ENCODE peak calls at places on chromosomes 6 and 20, in ten cellular contexts. L, A, T, S, H, B, F, N, M and W are unnamed samples.

GRCh38 chr20:36463212-36464061 is 77.9 kb upstream of the MYL9 start:
- DNase-seq in T (no peak), L (no peak), A (no peak), M (no peak), S (no peak), H (no peak), F (no peak), N (peak), B (no peak), W (no peak)

GRCh38 chr6:134295953-134296553 is 21.9 kb downstream of the SGK1 start:
- DNase-seq in L (peak), S (peak), A (peak), B (peak), T (no peak), F (no peak), N (peak), H (no peak), M (no peak), W (no peak)

GRCh38 chr6:140921366-140922226 is 1211.1 kb upstream of the GJE1 start:
- DNase-seq in T (no peak), F (no peak), S (peak), H (no peak), N (no peak), A (peak), B (peak), M (no peak), L (peak), W (no peak)

GRCh38 chr6:148869589-148869988 is 122.8 kb downstream of the UST start:
- DNase-seq in M (no peak), N (no peak), B (peak), L (no peak), A (peak), S (peak), F (no peak), T (no peak), H (no peak), W (no peak)

GRCh38 chr6:12508553-12508952 is 208.0 kb upstream of the PHACTR1 start:
- DNase-seq in A (no peak), M (no peak), H (no peak), L (no peak), S (no peak), F (no peak), T (no peak), B (no peak), N (no peak), W (no peak)

GRCh38 chr6:157911278-157911677 is 70.4 kb upstream of the SYNJ2 start:
- DNase-seq in N (no peak), L (no peak), H (no peak), M (no peak), T (no peak), S (no peak), F (no peak), B (no peak), A (no peak), W (no peak)

GRCh38 chr6:161414800-161415199 is 140.9 kb upstream of the AGPAT4 start:
- DNase-seq in T (no peak), F (no peak), M (no peak), L (no peak), N (no peak), S (no peak), B (no peak), A (no peak), H (no peak), W (no peak)

GRCh38 chr6:72272958-72273357 is 348.9 kb upstream of the KCNQ5 start:
- DNase-seq in H (no peak), L (no peak), S (peak), F (no peak), M (no peak), A (no peak), N (no peak), T (no peak), B (peak), W (no peak)

GRCh38 chr6:30890646-30891449 is 6.5 kb downstream of the DDR1 start:
- DNase-seq in T (no peak), N (no peak), A (no peak), F (no peak), H (no peak), M (no peak), L (no peak), S (no peak), B (no peak), W (no peak)

DNA sequence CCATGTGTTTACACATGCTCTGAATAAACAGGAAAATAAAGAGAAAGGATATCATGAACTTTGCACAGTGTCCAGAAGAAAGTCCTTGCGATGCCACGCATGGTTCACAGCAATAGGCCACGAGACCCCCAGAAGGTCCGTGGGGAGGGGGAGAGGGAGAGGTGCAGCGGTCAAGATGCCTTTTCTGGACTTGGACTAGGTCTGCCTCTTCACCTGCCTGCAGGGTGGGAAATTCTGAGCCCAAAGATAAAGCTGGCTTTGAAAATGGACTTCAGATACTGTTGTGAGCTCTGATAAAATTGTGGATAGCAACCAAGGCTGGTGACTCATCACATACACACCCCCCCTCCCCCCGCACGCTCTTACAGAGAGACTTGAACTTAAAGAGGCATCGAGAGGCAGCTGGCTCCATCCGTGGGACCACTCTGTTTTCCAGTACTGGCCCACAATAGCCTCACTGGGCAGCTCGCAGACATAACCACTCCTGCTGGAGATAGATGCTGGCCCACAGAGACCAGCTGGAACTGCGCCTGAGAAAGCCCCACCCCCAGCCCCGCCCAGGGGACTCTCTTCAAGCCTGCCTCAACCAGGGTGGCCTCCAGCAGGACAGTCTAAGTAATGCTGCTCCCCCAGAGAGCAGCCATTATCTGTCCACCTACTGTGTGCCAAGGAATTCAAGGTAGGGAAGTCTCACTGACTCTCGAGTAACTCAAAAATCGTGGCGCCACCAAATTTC is 21.2 kb upstream of the NFATC2 start:
- DNase-seq in H (peak), M (peak), L (peak), S (peak), N (peak), F (no peak), A (peak), T (peak), B (peak), W (no peak)
- TF ChIP-seq CTCF in H (no peak), M (no peak), L (no peak), S (no peak), N (no peak), F (no peak), A (no peak), T (no peak), B (peak), W (no peak)

DNA sequence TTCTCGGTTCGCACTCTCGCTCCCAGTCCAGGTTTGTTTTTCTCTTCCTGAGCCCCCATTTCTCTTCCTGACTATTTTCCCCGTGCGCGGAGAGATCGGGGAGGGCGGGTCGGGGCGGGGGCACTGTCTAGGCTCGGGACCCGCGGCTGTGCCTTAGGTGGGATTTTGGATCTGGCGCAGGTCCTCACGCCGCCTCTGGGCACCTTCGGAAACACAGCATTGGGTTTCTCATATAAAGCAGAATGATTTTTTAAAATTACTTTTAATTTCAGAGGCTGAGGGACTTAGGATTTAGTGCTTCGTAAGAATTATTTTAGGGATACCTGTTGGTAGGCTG is 324 bp downstream of the STX11 start:
- DNase-seq in S (peak), M (no peak), L (peak), F (no peak), H (no peak), B (no peak), T (no peak), N (no peak), A (no peak), W (no peak)
- TF ChIP-seq CTCF in S (peak), M (no peak), L (peak), F (no peak), H (no peak), B (peak), T (no peak), N (peak), A (peak), W (no peak)

GRCh38 chr6:79233611-79234149 is 802 bp downstream of the HMGN3 start:
- DNase-seq in T (peak), N (peak), S (peak), B (peak), M (peak), F (peak), H (peak), A (peak), L (peak), W (peak)
- TF ChIP-seq CTCF in T (peak), N (peak), S (peak), B (peak), M (peak), F (no peak), H (peak), A (peak), L (peak), W (no peak)

GRCh38 chr20:46011631-46012482 is 3.1 kb downstream of the MMP9 start:
- DNase-seq in S (peak), B (peak), A (peak), N (peak), T (peak), M (peak), H (peak), L (peak), F (no peak), W (no peak)
- TF ChIP-seq CTCF in S (peak), B (peak), A (peak), N (no peak), T (no peak), M (no peak), H (no peak), L (peak), F (peak), W (no peak)

DNA sequence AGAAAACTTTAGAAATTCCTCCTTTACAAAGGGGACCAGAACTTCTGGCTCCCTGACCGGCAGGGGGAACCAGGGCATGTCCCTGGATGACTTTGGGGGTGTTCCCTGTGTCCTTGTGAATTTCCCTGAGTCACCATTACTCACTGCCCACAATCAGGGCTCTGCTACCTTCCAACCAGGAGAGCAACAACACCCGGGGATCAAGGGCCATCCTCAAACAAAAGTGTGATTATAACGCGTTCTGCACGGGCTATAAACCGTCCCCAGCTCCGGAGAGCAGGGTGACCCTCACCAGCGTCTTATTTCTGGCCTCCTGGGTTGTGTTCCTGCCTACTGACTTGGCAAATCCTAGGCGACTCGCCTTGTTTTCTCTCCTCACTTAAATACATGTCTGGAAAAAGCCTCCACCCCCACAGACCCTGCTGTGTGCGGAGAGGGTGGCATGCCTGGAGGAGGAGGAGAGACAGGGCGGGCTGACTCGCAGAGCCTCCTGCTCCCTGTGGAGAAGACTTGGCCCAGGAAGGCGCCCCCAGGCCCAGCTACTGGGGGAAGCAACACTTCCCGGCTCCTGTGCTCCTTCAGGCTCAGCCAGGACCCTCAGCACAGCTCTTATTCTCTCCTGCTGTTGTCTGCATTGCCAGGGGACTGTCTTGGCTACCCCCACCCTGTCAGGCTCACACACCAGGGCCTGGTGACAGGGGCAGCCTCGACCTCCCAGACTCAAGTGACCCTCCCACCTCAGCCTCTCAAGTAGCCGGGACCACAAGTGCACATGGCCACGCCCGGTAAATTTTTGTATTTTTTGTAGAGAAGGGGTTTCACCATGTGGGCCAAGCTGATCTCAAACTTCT is 54.1 kb downstream of the FGD2 start:
- DNase-seq in L (peak), H (peak), T (peak), M (peak), N (peak), S (peak), B (peak), F (no peak), A (peak), W (no peak)
- TF ChIP-seq CTCF in L (peak), H (peak), T (peak), M (peak), N (peak), S (peak), B (peak), F (no peak), A (peak), W (no peak)

DNA sequence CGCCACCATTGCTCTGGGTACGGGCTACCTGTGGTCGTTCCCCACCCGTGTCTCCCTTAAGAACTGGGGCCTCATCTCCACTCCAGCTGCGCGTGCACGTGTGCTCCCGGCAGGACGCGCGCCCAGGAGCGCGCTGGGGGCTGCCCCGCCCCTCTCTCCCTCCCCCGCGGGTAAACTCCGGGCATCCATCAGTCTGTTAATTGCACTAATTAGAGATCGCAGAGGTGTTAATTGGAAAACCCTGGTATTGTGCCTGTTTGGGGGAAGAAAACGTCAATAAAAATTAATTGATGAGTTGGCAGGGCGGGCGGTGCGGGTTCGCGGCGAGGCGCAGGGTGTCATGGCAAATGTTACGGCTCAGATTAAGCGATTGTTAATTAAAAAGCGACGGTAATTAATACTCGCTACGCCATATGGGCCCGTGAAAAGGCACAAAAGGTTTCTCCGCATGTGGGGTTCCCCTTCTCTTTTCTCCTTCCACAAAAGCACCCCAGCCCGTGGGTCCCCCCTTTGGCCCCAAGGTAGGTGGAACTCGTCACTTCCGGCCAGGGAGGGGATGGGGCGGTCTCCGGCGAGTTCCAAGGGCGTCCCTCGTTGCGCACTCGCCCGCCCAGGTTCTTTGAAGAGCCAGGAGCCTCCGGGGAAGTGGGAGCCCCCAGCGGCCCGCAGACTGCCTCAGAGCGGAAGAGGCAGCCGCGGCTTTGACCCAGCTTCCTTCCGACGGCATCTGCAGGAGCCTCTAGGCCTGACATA is 14.4 kb downstream of the FOXP4 start:
- DNase-seq in L (peak), S (no peak), A (no peak), B (peak), N (peak), T (peak), M (peak), F (peak), H (peak), W (peak)
- TF ChIP-seq CTCF in L (no peak), S (no peak), A (no peak), B (no peak), N (no peak), T (no peak), M (no peak), F (no peak), H (no peak), W (no peak)

DNA sequence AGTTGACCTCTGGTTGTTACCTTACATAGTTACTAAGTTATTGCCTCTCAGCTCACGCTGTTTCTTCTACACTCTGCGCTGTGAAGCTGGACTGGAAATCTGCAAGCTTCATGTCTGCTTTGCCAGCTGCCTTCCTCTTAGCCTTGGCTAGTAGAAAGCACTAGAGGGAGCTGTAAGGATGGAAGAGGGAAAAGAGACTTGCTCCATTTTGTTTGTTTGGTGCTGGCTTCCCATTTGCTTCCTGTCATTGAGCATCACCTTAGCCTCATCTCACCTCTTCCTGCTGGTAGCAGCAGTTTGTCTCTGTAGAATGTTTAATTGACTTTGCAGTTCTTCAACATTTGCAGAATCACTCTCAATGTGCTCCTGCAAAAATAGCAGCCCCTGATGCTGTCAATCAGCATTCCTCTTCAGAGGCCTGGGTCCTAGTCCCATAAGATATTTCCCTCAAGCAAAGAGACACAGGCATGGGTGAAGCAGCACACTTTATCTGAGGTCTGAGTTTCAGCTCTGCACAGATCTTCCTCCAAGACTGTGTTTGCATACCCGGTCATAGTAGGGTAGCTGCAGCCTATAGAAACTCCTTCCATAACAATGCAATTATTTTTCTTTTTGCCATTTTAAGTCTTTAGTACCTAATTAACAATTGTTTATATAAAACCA is 302.2 kb upstream of the EPHA7 start:
- DNase-seq in T (no peak), F (no peak), H (no peak), L (peak), M (no peak), S (peak), B (no peak), N (no peak), A (peak), W (no peak)
- TF ChIP-seq CTCF in T (peak), F (peak), H (no peak), L (peak), M (no peak), S (peak), B (no peak), N (peak), A (peak), W (no peak)

DNA sequence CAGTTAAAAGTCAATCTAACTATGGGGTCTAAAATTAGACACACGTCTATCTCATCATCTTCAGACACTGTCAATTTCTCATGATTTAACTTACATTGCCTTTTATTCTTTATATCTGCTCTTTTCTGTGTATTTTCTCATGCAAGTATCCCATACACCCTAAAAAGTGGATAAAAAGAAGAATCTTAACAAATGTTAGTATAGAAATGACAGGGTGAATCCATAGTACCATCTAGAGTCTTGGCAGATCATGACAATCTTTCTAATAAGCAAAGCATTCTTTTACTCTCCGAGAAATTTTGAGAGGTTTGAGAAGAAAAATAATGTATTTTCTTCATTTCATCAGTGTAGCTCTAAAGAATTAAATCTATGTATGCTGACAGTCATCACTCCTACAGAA is 382.7 kb downstream of the C6orf118 start:
- DNase-seq in H (no peak), M (no peak), L (no peak), N (no peak), S (peak), B (no peak), A (no peak), F (no peak), T (no peak), W (no peak)
- TF ChIP-seq CTCF in H (no peak), M (no peak), L (no peak), N (no peak), S (no peak), B (no peak), A (no peak), F (no peak), T (no peak), W (no peak)

GRCh38 chr6:155260686-155261085 is 3.1 kb upstream of the CLDN20 start:
- DNase-seq in B (no peak), S (no peak), M (no peak), N (no peak), H (no peak), F (no peak), A (no peak), T (no peak), L (no peak), W (no peak)

GRCh38 chr6:155259202-155259601 is 4.6 kb upstream of the CLDN20 start:
- DNase-seq in M (no peak), F (no peak), H (no peak), N (no peak), B (no peak), A (no peak), L (no peak), T (no peak), S (no peak), W (no peak)

GRCh38 chr6:155262655-155263054 is 1.2 kb upstream of the CLDN20 start:
- DNase-seq in T (no peak), A (no peak), B (no peak), H (no peak), M (no peak), S (no peak), F (no peak), N (no peak), L (no peak), W (no peak)

GRCh38 chr6:155259897-155260296 is 3.9 kb upstream of the CLDN20 start:
- DNase-seq in B (no peak), S (no peak), M (no peak), F (no peak), H (no peak), T (no peak), L (no peak), N (no peak), A (no peak), W (no peak)

GRCh38 chr6:155261146-155261900 is 2.5 kb upstream of the CLDN20 start:
- DNase-seq in M (no peak), N (no peak), A (no peak), S (no peak), B (no peak), L (no peak), F (no peak), T (no peak), H (no peak), W (no peak)
- TF ChIP-seq CTCF in M (no peak), N (no peak), A (peak), S (peak), B (no peak), L (no peak), F (no peak), T (no peak), H (no peak), W (no peak)